ENCODE peak calls at places on chromosomes 5 and 9, in eight cellular contexts. N is pancreas, E is heart left ventricle, B is Peyer's patch, K is AG04450, A is gastrocnemius medialis, Q is IMR-90, D is PC-9. I is an unnamed sample.

GRCh38 chr9:134653259-134654009 is 11.8 kb downstream of the COL5A1 start:
- DNase-seq in A (no peak), E (peak), N (no peak), K (no peak), Q (no peak), D (no peak), B (peak), I (no peak)

GRCh38 chr5:18954239-18954638 is 1033.8 kb downstream of the CDH18 start:
- DNase-seq in B (no peak), K (no peak), D (no peak), Q (no peak), E (no peak), A (no peak), N (no peak), I (no peak)

GRCh38 chr5:52943285-52943684 is 45.9 kb upstream of the ITGA2 start:
- DNase-seq in N (no peak), Q (no peak), A (no peak), E (no peak), B (no peak), D (no peak), K (no peak), I (no peak)

GRCh38 chr5:74124826-74125225 is 498.8 kb downstream of the ARHGEF28 start:
- DNase-seq in B (no peak), E (no peak), A (no peak), D (no peak), N (no peak), Q (peak), K (no peak), I (no peak)

GRCh38 chr9:136084191-136084944 is 10.7 kb downstream of the NACC2 start:
- DNase-seq in E (peak), Q (no peak), A (peak), B (peak), D (no peak), K (no peak), N (no peak), I (no peak)

GRCh38 chr9:19935422-19935821 is 146.6 kb upstream of the SLC24A2 start:
- DNase-seq in D (no peak), K (no peak), A (no peak), B (no peak), N (no peak), E (no peak), Q (no peak), I (no peak)

GRCh38 chr5:155049569-155050383 is 36.2 kb downstream of the KIF4B start:
- DNase-seq in B (no peak), E (no peak), N (no peak), K (no peak), A (no peak), Q (peak), D (no peak), I (no peak)

GRCh38 chr9:126499911-126500599 is 113.7 kb upstream of the LMX1B start:
- DNase-seq in Q (no peak), B (peak), E (no peak), K (no peak), A (no peak), D (no peak), N (no peak), I (no peak)

GRCh38 chr9:133732351-133733073 is 5.6 kb downstream of the SARDH start:
- DNase-seq in B (no peak), K (no peak), E (no peak), N (peak), Q (no peak), D (no peak), A (no peak), I (no peak)

GRCh38 chr5:3303777-3304176 is 291.9 kb upstream of the IRX1 start:
- DNase-seq in N (no peak), Q (no peak), B (no peak), A (no peak), K (no peak), E (no peak), D (no peak), I (no peak)

GRCh38 chr5:95759634-95760033 is 28.5 kb downstream of the RHOBTB3 start:
- DNase-seq in N (no peak), A (no peak), B (no peak), K (peak), E (no peak), Q (peak), D (no peak), I (no peak)

GRCh38 chr9:26205316-26205715 is 527.1 kb upstream of the TUSC1 start:
- DNase-seq in K (no peak), B (no peak), A (no peak), D (no peak), N (no peak), E (no peak), Q (no peak), I (no peak)

GRCh38 chr5:35854248-35854647 is 2.4 kb upstream of the IL7R start:
- DNase-seq in D (no peak), N (no peak), A (peak), K (no peak), Q (no peak), B (no peak), E (no peak), I (no peak)

GRCh38 chr5:139394654-139395566 is at the start of gene PROB1:
- DNase-seq in B (no peak), E (peak), N (no peak), A (peak), K (no peak), Q (no peak), D (no peak), I (no peak)

GRCh38 chr9:35508069-35508468 is 18.2 kb downstream of the RUSC2 start:
- DNase-seq in K (no peak), D (no peak), A (no peak), N (no peak), Q (peak), B (no peak), E (no peak), I (no peak)

GRCh38 chr5:16992006-16992405 is 55.9 kb upstream of the MYO10 start:
- DNase-seq in B (no peak), D (no peak), E (no peak), N (no peak), A (no peak), Q (peak), K (no peak), I (no peak)

GRCh38 chr5:65809817-65810531 is 88.0 kb downstream of the NLN start:
- DNase-seq in N (no peak), Q (peak), D (peak), B (peak), E (peak), K (no peak), A (no peak), I (no peak)

GRCh38 chr9:14310247-14310646 is 3.7 kb downstream of the NFIB start:
- DNase-seq in D (no peak), A (no peak), Q (no peak), B (no peak), K (no peak), N (no peak), E (no peak), I (no peak)

GRCh38 chr9:88972401-88972800 is 18.9 kb upstream of the S1PR3 start:
- DNase-seq in N (no peak), A (no peak), K (no peak), B (no peak), E (no peak), D (no peak), Q (no peak), I (no peak)

GRCh38 chr9:88971131-88971960 is 19.9 kb upstream of the S1PR3 start:
- DNase-seq in K (no peak), Q (no peak), N (no peak), A (no peak), B (no peak), E (no peak), D (no peak), I (no peak)

GRCh38 chr9:88968799-88969198 is 22.5 kb upstream of the S1PR3 start:
- DNase-seq in N (no peak), Q (no peak), D (no peak), E (no peak), B (no peak), K (no peak), A (no peak), I (no peak)

GRCh38 chr9:88966894-88967676 is 24.2 kb upstream of the S1PR3 start:
- DNase-seq in N (no peak), E (no peak), Q (no peak), A (no peak), D (no peak), K (no peak), B (no peak), I (no peak)

DNA sequence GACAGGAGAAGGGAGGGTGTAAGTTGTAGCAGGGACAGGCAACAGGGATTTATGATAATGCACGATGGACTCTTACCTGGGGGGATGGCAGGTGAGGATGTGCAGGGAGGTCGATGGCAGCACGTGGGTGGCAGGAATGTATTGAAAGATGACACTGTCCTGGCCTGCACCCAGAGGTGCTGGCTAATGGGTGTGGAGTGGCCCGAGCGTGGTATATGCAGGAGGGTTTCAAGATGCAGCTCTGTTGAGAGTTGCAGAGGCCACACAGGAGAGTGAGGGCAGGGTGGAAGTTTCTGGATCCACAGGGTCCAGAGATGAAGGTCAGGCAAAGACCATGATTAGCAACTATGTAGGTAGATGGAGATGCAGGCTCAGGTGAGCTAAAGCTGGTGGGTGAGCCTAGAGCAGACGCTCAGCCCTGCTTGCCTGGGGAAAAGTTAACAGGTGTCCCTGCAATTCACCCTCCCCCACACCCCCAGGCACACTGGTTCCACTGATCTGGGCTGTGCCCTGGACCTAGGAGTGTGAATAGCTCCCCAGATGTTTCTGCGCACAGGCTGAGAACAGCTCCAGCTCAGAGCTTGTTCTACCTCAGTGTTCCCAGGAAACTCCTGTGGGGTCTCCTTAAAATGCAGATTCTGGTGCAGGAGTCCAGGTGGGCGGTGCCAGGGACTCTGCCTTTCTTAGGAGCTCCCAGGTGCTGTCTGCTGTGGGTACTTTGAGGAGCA is 21.5 kb upstream of the S1PR3 start:
- DNase-seq in N (no peak), K (no peak), D (no peak), Q (no peak), B (no peak), E (no peak), A (no peak), I (no peak)
- H3K27ac ChIP-seq in N (no peak), K (no peak), D (no peak), Q (no peak), B (no peak), E (no peak), A (no peak), I (no peak)

DNA sequence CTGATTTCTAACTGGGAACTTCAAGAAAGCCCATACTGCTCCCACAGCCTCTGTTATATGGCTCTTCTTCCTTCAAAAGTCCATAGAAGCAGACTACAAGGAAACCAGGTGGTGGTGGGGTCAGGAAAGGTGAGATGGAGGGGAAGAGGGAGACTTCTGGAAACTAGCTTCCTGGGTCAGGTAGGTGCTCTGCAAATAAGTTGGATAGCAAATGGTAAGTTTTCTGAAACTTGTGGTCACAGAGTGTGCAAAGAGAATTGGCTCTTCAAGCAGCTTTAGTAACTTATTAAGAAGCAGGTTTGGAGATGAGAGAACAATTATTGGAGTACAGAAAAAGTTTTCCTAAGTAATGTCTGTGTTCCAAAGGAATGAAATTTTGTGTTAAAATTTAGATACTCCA is 316.9 kb downstream of the ADGRV1 start:
- DNase-seq in K (no peak), B (no peak), A (no peak), N (no peak), E (no peak), Q (no peak), D (no peak), I (no peak)
- H3K27ac ChIP-seq in K (no peak), B (no peak), A (no peak), N (no peak), E (no peak), Q (no peak), D (no peak), I (no peak)

DNA sequence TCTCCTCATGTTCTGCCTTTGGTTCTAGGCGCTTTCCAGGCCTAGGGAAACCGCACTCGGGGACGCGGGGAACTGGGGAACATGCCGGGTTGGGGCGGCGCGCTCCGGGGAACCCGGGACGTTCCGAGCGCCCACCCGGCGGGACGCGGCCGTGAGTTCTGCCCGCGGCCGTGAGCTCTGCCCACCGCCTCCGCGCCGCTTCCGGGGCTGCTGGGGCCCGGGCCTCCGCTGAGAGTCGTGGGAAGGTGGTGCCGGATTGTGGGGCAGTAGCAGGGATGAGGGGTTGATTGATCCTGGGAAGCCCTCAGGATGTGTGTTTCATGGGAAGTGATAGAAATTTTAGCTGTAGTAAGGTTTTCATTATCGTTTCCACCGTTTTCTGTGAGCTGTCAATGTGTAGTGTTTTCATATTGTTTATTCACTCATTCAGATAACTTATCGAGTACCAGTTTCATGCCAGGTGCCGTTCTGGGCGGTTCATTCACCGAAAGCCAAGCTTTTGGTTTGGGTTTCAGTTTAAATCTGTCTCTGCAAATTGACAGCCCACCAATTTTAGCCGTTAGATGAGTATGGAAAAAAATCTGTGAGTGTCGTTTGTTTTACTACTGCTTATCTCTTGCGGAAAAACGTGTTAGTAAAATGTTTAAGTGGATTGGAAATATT is 657 bp downstream of the MTRR start:
- DNase-seq in A (no peak), K (no peak), N (no peak), Q (no peak), E (no peak), B (no peak), D (no peak), I (no peak)
- H3K27ac ChIP-seq in A (peak), K (no peak), N (peak), Q (peak), E (peak), B (peak), D (peak), I (peak)

DNA sequence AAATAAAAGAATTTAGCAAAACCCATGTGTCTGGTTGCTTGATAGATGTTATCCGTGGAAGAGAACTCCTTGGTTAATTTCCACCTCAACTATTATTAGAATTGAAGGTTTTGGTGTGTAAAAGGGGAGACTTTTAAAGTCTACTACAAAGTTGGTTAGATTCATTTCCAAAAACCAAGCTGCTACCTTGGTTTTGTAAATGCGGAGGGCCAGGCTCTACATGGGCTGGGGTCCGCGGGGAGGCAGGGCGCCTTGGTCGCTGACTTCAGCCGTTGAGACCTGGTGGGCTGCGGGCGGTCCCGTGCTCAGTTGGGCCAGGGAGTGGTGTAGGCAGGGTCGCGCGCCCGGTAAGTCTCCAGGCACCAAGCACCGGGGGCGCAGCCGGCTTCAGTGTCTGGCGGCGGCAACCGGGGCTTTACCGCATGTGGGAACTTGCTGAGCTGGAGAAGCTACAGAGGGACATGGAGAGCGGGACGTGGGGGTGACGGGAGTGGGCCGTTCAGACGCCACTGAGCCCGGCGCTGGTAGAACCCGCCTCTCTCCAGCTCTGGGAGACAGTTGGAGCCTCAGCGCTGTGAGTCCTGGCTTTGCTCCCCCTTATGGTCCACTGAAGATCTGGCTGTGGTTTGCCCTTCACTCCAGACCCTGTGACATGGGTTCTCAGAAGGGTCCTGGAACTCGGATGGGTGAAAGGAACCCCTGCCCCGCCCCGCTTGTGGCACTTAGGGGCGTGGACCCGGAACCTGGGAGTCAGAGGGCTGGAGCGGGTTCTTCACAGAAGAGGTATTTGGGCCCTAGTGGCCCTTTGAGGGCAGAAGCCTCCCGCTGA is 11.8 kb downstream of the NR2F1 start:
- DNase-seq in Q (no peak), A (no peak), D (no peak), E (no peak), B (no peak), K (no peak), N (no peak), I (no peak)
- H3K27ac ChIP-seq in Q (peak), A (no peak), D (no peak), E (no peak), B (no peak), K (peak), N (no peak), I (no peak)

GRCh38 chr5:181042036-181042435 is 2.0 kb downstream of the BTNL9 start:
- DNase-seq in K (no peak), N (no peak), Q (no peak), E (no peak), A (no peak), B (no peak), D (no peak), I (no peak)
- H3K27ac ChIP-seq in K (no peak), N (no peak), Q (no peak), E (peak), A (peak), B (no peak), D (no peak), I (no peak)

DNA sequence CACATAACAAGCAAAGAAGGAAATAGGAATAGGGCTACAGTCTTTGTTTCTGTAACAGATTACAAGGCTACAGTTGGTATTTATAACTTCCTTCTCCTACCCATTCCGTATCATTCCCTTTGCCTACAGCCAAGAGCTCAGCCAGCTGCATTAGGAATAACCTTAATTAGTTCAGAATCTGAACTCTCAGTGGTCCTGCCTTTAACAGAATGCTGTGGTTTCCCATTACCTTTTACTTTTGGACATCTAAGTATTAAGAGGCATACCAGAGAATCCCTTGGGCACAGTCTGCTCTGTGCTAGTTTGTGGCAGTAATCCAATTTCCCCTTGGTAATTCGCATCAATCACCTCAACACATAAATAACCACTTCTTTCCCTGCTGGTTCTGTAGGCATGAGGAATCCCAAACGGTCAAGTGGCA is 44.2 kb downstream of the PKD2L2 start:
- DNase-seq in E (no peak), Q (peak), N (no peak), A (no peak), K (no peak), D (no peak), B (no peak), I (no peak)
- H3K27ac ChIP-seq in E (peak), Q (peak), N (no peak), A (no peak), K (no peak), D (no peak), B (no peak), I (no peak)

GRCh38 chr5:142023836-142024235 is 11.0 kb upstream of the GNPDA1 start:
- DNase-seq in B (no peak), D (no peak), N (no peak), K (no peak), A (no peak), Q (no peak), E (no peak), I (no peak)

GRCh38 chr5:142020122-142020659 is 7.4 kb upstream of the GNPDA1 start:
- DNase-seq in E (no peak), B (no peak), N (no peak), D (no peak), A (no peak), Q (no peak), K (no peak), I (no peak)

GRCh38 chr5:142024771-142025304 is 12.0 kb upstream of the GNPDA1 start:
- DNase-seq in B (peak), K (peak), D (peak), E (peak), N (peak), A (peak), Q (peak), I (no peak)

GRCh38 chr5:142025637-142026036 is 12.8 kb upstream of the GNPDA1 start:
- DNase-seq in B (no peak), K (no peak), E (no peak), Q (no peak), D (no peak), A (no peak), N (no peak), I (no peak)
- H3K27ac ChIP-seq in B (no peak), K (no peak), E (no peak), Q (no peak), D (peak), A (no peak), N (no peak), I (no peak)